ENCODE peak calls at places on chromosomes 2 and 18, in six cellular contexts. U is NCI-H345, Z is GM18507, C is NCI-H1092, I is hepatic stellate cell, G is NCI-H2029. E is an unnamed sample.

GRCh38 chr18:1014496-1014895 is 109.8 kb downstream of the ADCYAP1 start:
- DNase-seq in C (no peak), G (no peak), U (peak; percentile 37), I (no peak), Z (no peak), E (no peak)

GRCh38 chr2:25349397-25349796 is 7.7 kb upstream of the DNMT3A start:
- DNase-seq in C (no peak), Z (no peak), I (peak; percentile 45), U (no peak), G (no peak), E (no peak)

GRCh38 chr2:202377308-202377736 is 1.2 kb downstream of the BMPR2 start:
- DNase-seq in Z (no peak), C (no peak), U (peak; percentile 22), G (no peak), I (peak; percentile 29), E (no peak)

GRCh38 chr2:54428401-54428800 is 27.7 kb upstream of the SPTBN1 start:
- DNase-seq in C (no peak), G (no peak), U (no peak), I (no peak), Z (no peak), E (no peak)

GRCh38 chr2:186690796-186691195 is 3.1 kb upstream of the FAM171B start:
- DNase-seq in C (no peak), I (no peak), G (no peak), Z (no peak), U (no peak), E (no peak)

GRCh38 chr18:48735070-48735676 is 196.3 kb downstream of the CTIF start:
- DNase-seq in C (no peak), G (no peak), U (no peak), I (no peak), Z (no peak), E (no peak)

GRCh38 chr18:47749195-47749973 is 181.1 kb downstream of the SMAD2 start:
- DNase-seq in G (peak; percentile 46), I (peak; percentile 79), U (peak; percentile 79), Z (peak; percentile 80), C (peak; percentile 64), E (peak; percentile 39)

GRCh38 chr2:196703660-196704209 is 64.2 kb downstream of the CCDC150 start:
- DNase-seq in C (no peak), I (no peak), G (no peak), Z (no peak), U (no peak), E (no peak)

GRCh38 chr2:74746480-74746879 is 87.4 kb upstream of the HK2 start:
- DNase-seq in Z (no peak), U (no peak), I (no peak), G (no peak), C (no peak), E (no peak)

GRCh38 chr2:71711470-71711857 is 258.1 kb downstream of the DYSF start:
- DNase-seq in Z (no peak), C (no peak), U (no peak), G (no peak), I (peak; percentile 49), E (no peak)

GRCh38 chr2:197001921-197002320 is 75.4 kb upstream of the PGAP1 start:
- DNase-seq in I (no peak), Z (no peak), G (no peak), C (no peak), U (no peak), E (no peak)

GRCh38 chr2:241161646-241162281 is 11.5 kb downstream of the PPP1R7 start:
- DNase-seq in I (peak; percentile 90), U (no peak), G (peak; percentile 72), C (no peak), Z (no peak), E (no peak)

GRCh38 chr2:198321522-198322088 is 517.2 kb downstream of the PLCL1 start:
- DNase-seq in I (no peak), U (no peak), C (no peak), Z (no peak), G (no peak), E (no peak)

GRCh38 chr2:177275671-177276070 is 11.1 kb upstream of the NFE2L2 start:
- DNase-seq in I (no peak), C (no peak), Z (no peak), U (no peak), G (no peak), E (no peak)

GRCh38 chr2:219449609-219450008 is 15.0 kb downstream of the SPEG start:
- DNase-seq in C (no peak), Z (no peak), G (no peak), U (no peak), I (no peak), E (no peak)

GRCh38 chr2:160838100-160838499 is 322.1 kb upstream of the TANK start:
- DNase-seq in U (no peak), I (no peak), G (no peak), C (no peak), Z (no peak), E (no peak)

GRCh38 chr2:61177727-61178549 is 15.9 kb downstream of the C2orf74 start:
- DNase-seq in Z (peak; percentile 8), C (no peak), U (peak; percentile 43), I (peak; percentile 34), G (no peak), E (no peak)

GRCh38 chr2:203705184-203705583 is 1.3 kb upstream of the CD28 start:
- DNase-seq in Z (no peak), G (no peak), I (no peak), C (no peak), U (no peak), E (no peak)

GRCh38 chr2:17166506-17166905 is 351.7 kb downstream of the RAD51AP2 start:
- DNase-seq in U (peak; percentile 36), Z (no peak), C (peak; percentile 66), G (no peak), I (no peak), E (no peak)

GRCh38 chr2:96552284-96553175 is 16.0 kb downstream of the ARID5A start:
- DNase-seq in U (no peak), G (no peak), C (no peak), Z (no peak), I (no peak), E (no peak)

GRCh38 chr18:53458266-53458665 is 766.2 kb downstream of the MBD2 start:
- DNase-seq in I (no peak), U (peak; percentile 18), G (no peak), Z (no peak), C (no peak), E (no peak)

GRCh38 chr2:203097735-203098134 is 83.1 kb downstream of the NBEAL1 start:
- DNase-seq in G (no peak), U (no peak), Z (no peak), C (no peak), I (no peak), E (no peak)

GRCh38 chr2:148670773-148671172 is 26.2 kb downstream of the EPC2 start:
- DNase-seq in G (no peak), I (no peak), U (no peak), C (no peak), Z (no peak), E (no peak)

GRCh38 chr2:129930451-129930850 is 49.0 kb upstream of the RAB6C start:
- DNase-seq in Z (no peak), G (no peak), U (no peak), C (no peak), I (no peak), E (no peak)

GRCh38 chr2:137939026-137939425 is 25.2 kb upstream of the HNMT start:
- DNase-seq in C (no peak), G (no peak), Z (no peak), U (no peak), I (no peak), E (no peak)

GRCh38 chr2:240296611-240297552 is 138.6 kb upstream of the GPC1 start:
- DNase-seq in G (no peak), C (no peak), Z (no peak), I (no peak), U (no peak), E (no peak)

GRCh38 chr2:8435608-8436007 is 246.2 kb upstream of the ID2 start:
- DNase-seq in C (no peak), U (no peak), G (no peak), I (no peak), Z (no peak), E (no peak)

GRCh38 chr2:216643986-216644662 is 10.9 kb downstream of the IGFBP2 start:
- DNase-seq in Z (no peak), G (no peak), U (no peak), C (no peak), I (no peak), E (no peak)

GRCh38 chr2:217988840-217989204 is 14.0 kb downstream of the TNS1 start:
- DNase-seq in I (no peak), Z (no peak), U (no peak), C (no peak), G (no peak), E (no peak)